ENCODE peak calls at places on chromosome 20, in four cellular contexts. One of them, this sample, is unnamed.

GRCh38 chr20:35561268-35561667 is 19.4 kb downstream of the ERGIC3 start:
- DNase-seq in EL: peak
- DNase-seq in lower leg skin: no peak
- DNase-seq in mucosa of gallbladder: no peak
- DNase-seq in this sample: peak

GRCh38 chr20:1697592-1697991 is 40.0 kb upstream of the SIRPG start:
- DNase-seq in EL: no peak
- DNase-seq in lower leg skin: no peak
- DNase-seq in mucosa of gallbladder: no peak
- DNase-seq in this sample: no peak

GRCh38 chr20:36230019-36230418 is 6.3 kb upstream of the AAR2 start:
- DNase-seq in EL: no peak
- DNase-seq in lower leg skin: no peak
- DNase-seq in mucosa of gallbladder: no peak
- DNase-seq in this sample: no peak

GRCh38 chr20:49231461-49231860 is 12.2 kb downstream of the DDX27 start:
- DNase-seq in EL: no peak
- DNase-seq in lower leg skin: no peak
- DNase-seq in mucosa of gallbladder: no peak
- DNase-seq in this sample: no peak

GRCh38 chr20:17966432-17967312 is 1.9 kb downstream of the SNX5 start:
- DNase-seq in EL: peak
- DNase-seq in lower leg skin: no peak
- DNase-seq in mucosa of gallbladder: no peak
- DNase-seq in this sample: peak

GRCh38 chr20:59032713-59033059 is 551 bp upstream of the ATP5F1E start:
- DNase-seq in EL: no peak
- DNase-seq in lower leg skin: no peak
- DNase-seq in mucosa of gallbladder: no peak
- DNase-seq in this sample: peak

GRCh38 chr20:47181056-47181862 is 175.2 kb downstream of the ZMYND8 start:
- DNase-seq in EL: peak
- DNase-seq in lower leg skin: no peak
- DNase-seq in mucosa of gallbladder: peak
- DNase-seq in this sample: peak

GRCh38 chr20:25288291-25289181 is 40.7 kb downstream of the PYGB start:
- DNase-seq in EL: no peak
- DNase-seq in lower leg skin: peak
- DNase-seq in mucosa of gallbladder: no peak
- DNase-seq in this sample: no peak

GRCh38 chr20:23325107-23325506 is 25.5 kb upstream of the NXT1 start:
- DNase-seq in EL: no peak
- DNase-seq in lower leg skin: no peak
- DNase-seq in mucosa of gallbladder: no peak
- DNase-seq in this sample: no peak

GRCh38 chr20:60239981-60240380 is 281.8 kb downstream of the CDH26 start:
- DNase-seq in EL: no peak
- DNase-seq in lower leg skin: peak
- DNase-seq in mucosa of gallbladder: no peak
- DNase-seq in this sample: no peak

GRCh38 chr20:14925286-14925685 is 587.9 kb upstream of the FLRT3 start:
- DNase-seq in EL: peak
- DNase-seq in lower leg skin: no peak
- DNase-seq in mucosa of gallbladder: no peak
- DNase-seq in this sample: peak

GRCh38 chr20:54058420-54059139 is 11.8 kb downstream of the BCAS1 start:
- DNase-seq in EL: no peak
- DNase-seq in lower leg skin: no peak
- DNase-seq in mucosa of gallbladder: no peak
- DNase-seq in this sample: no peak

GRCh38 chr20:35301426-35301825 is 9.2 kb upstream of the FAM83C start:
- DNase-seq in EL: no peak
- DNase-seq in lower leg skin: no peak
- DNase-seq in mucosa of gallbladder: no peak
- DNase-seq in this sample: no peak

GRCh38 chr20:53899351-53900167 is 170.8 kb downstream of the BCAS1 start:
- DNase-seq in EL: peak
- DNase-seq in lower leg skin: peak
- DNase-seq in mucosa of gallbladder: peak
- DNase-seq in this sample: peak

GRCh38 chr20:41155267-41155666 is 17.9 kb downstream of the PLCG1 start:
- DNase-seq in EL: no peak
- DNase-seq in lower leg skin: no peak
- DNase-seq in mucosa of gallbladder: no peak
- DNase-seq in this sample: no peak

GRCh38 chr20:63574156-63574828 is at the start of gene HELZ2:
- DNase-seq in EL: peak
- DNase-seq in lower leg skin: peak
- DNase-seq in mucosa of gallbladder: peak
- DNase-seq in this sample: peak

GRCh38 chr20:34091637-34092200 is 20.3 kb downstream of the EIF2S2 start:
- DNase-seq in EL: no peak
- DNase-seq in lower leg skin: no peak
- DNase-seq in mucosa of gallbladder: no peak
- DNase-seq in this sample: no peak

GRCh38 chr20:890671-891070 is 25.5 kb downstream of the ANGPT4 start:
- DNase-seq in EL: no peak
- DNase-seq in lower leg skin: no peak
- DNase-seq in mucosa of gallbladder: no peak
- DNase-seq in this sample: no peak

GRCh38 chr20:44489931-44490330 is 14.3 kb downstream of the TTPAL start:
- DNase-seq in EL: no peak
- DNase-seq in lower leg skin: no peak
- DNase-seq in mucosa of gallbladder: no peak
- DNase-seq in this sample: no peak

GRCh38 chr20:32343438-32343837 is 14.7 kb upstream of the ASXL1 start:
- DNase-seq in EL: peak
- DNase-seq in lower leg skin: no peak
- DNase-seq in mucosa of gallbladder: no peak
- DNase-seq in this sample: peak

GRCh38 chr20:58787211-58788067 is 63.3 kb downstream of the GNAS-AS1 start:
- DNase-seq in EL: no peak
- DNase-seq in lower leg skin: no peak
- DNase-seq in mucosa of gallbladder: no peak
- DNase-seq in this sample: no peak

GRCh38 chr20:36128463-36129176 is 25.9 kb upstream of the EPB41L1 start:
- DNase-seq in EL: peak
- DNase-seq in lower leg skin: no peak
- DNase-seq in mucosa of gallbladder: no peak
- DNase-seq in this sample: peak

GRCh38 chr20:44961868-44962267 is 1.7 kb upstream of the TOMM34 start:
- DNase-seq in EL: peak
- DNase-seq in lower leg skin: no peak
- DNase-seq in mucosa of gallbladder: no peak
- DNase-seq in this sample: peak

GRCh38 chr20:33578510-33578909 is 83.6 kb upstream of the C20orf144 start:
- DNase-seq in EL: peak
- DNase-seq in lower leg skin: no peak
- DNase-seq in mucosa of gallbladder: no peak
- DNase-seq in this sample: peak

GRCh38 chr20:57103146-57103800 is 163.2 kb downstream of the BMP7 start:
- DNase-seq in EL: no peak
- DNase-seq in lower leg skin: no peak
- DNase-seq in mucosa of gallbladder: no peak
- DNase-seq in this sample: no peak

GRCh38 chr20:44011251-44011940 is 96.7 kb downstream of the TOX2 start:
- DNase-seq in EL: no peak
- DNase-seq in lower leg skin: peak
- DNase-seq in mucosa of gallbladder: no peak
- DNase-seq in this sample: no peak

GRCh38 chr20:56429496-56429895 is 17.4 kb downstream of the CASS4 start:
- DNase-seq in EL: peak
- DNase-seq in lower leg skin: peak
- DNase-seq in mucosa of gallbladder: no peak
- DNase-seq in this sample: peak

GRCh38 chr20:37897008-37897548 is 5.8 kb upstream of the VSTM2L start:
- DNase-seq in EL: no peak
- DNase-seq in lower leg skin: no peak
- DNase-seq in mucosa of gallbladder: no peak
- DNase-seq in this sample: no peak

GRCh38 chr20:58584881-58585752 is 66.0 kb upstream of the STX16 start:
- DNase-seq in EL: peak
- DNase-seq in lower leg skin: peak
- DNase-seq in mucosa of gallbladder: no peak
- DNase-seq in this sample: no peak

GRCh38 chr20:58209652-58210397 is 18.6 kb downstream of the ANKRD60 start:
- DNase-seq in EL: peak
- DNase-seq in lower leg skin: peak
- DNase-seq in mucosa of gallbladder: peak
- DNase-seq in this sample: peak

GRCh38 chr20:36491901-36492617 is 49.3 kb upstream of the MYL9 start:
- DNase-seq in EL: peak
- DNase-seq in lower leg skin: no peak
- DNase-seq in mucosa of gallbladder: no peak
- DNase-seq in this sample: no peak

GRCh38 chr20:9141916-9142315 is 73.0 kb downstream of the PLCB4 start:
- DNase-seq in EL: no peak
- DNase-seq in lower leg skin: no peak
- DNase-seq in mucosa of gallbladder: no peak
- DNase-seq in this sample: no peak

GRCh38 chr20:43006651-43007375 is 182.9 kb downstream of the PTPRT start:
- DNase-seq in EL: no peak
- DNase-seq in lower leg skin: no peak
- DNase-seq in mucosa of gallbladder: no peak
- DNase-seq in this sample: no peak

GRCh38 chr20:9408422-9409300 is 105.7 kb upstream of the LAMP5 start:
- DNase-seq in EL: peak
- DNase-seq in lower leg skin: no peak
- DNase-seq in mucosa of gallbladder: no peak
- DNase-seq in this sample: peak

GRCh38 chr20:49656304-49656703 is 57.4 kb downstream of the B4GALT5 start:
- DNase-seq in EL: no peak
- DNase-seq in lower leg skin: no peak
- DNase-seq in mucosa of gallbladder: no peak
- DNase-seq in this sample: no peak

GRCh38 chr20:5691918-5692618 is 58.1 kb upstream of the SHLD1 start:
- DNase-seq in EL: no peak
- DNase-seq in lower leg skin: no peak
- DNase-seq in mucosa of gallbladder: no peak
- DNase-seq in this sample: no peak